ENCODE peak calls at places on chromosomes 2 and 18, in six cellular contexts. One of them, this sample, is unnamed.

GRCh38 chr2:47592381-47592780 is 189.4 kb downstream of the MSH2 start:
- DNase-seq in PC-3: no peak
- DNase-seq in transverse colon: no peak
- DNase-seq in trophoblast cell: no peak
- DNase-seq in ecto neural progenitor cell: no peak
- DNase-seq in HT-29: no peak
- DNase-seq in this sample: no peak

GRCh38 chr2:160408575-160409291 is 84.9 kb downstream of the RBMS1 start:
- DNase-seq in ecto neural progenitor cell: no peak
- DNase-seq in trophoblast cell: no peak
- DNase-seq in HT-29: no peak
- DNase-seq in transverse colon: no peak
- DNase-seq in PC-3: no peak
- DNase-seq in this sample: no peak

GRCh38 chr2:173175222-173175621 is 99.6 kb downstream of the MAP3K20 start:
- DNase-seq in HT-29: no peak
- DNase-seq in trophoblast cell: no peak
- DNase-seq in PC-3: peak
- DNase-seq in ecto neural progenitor cell: no peak
- DNase-seq in transverse colon: no peak
- DNase-seq in this sample: no peak

GRCh38 chr2:202311823-202312388 is 46.3 kb downstream of the NOP58 start:
- DNase-seq in HT-29: no peak
- DNase-seq in transverse colon: no peak
- DNase-seq in trophoblast cell: no peak
- DNase-seq in ecto neural progenitor cell: no peak
- DNase-seq in PC-3: no peak
- DNase-seq in this sample: no peak

GRCh38 chr2:33476100-33476792 is at the start of gene RASGRP3:
- DNase-seq in trophoblast cell: peak
- DNase-seq in ecto neural progenitor cell: peak
- DNase-seq in HT-29: no peak
- DNase-seq in PC-3: peak
- DNase-seq in transverse colon: peak
- DNase-seq in this sample: peak

GRCh38 chr18:56702946-56703345 is 51.8 kb downstream of the WDR7 start:
- DNase-seq in ecto neural progenitor cell: no peak
- DNase-seq in PC-3: peak
- DNase-seq in HT-29: peak
- DNase-seq in transverse colon: no peak
- DNase-seq in trophoblast cell: peak
- DNase-seq in this sample: no peak

GRCh38 chr2:64970495-64970894 is 18.7 kb upstream of the SLC1A4 start:
- DNase-seq in ecto neural progenitor cell: no peak
- DNase-seq in PC-3: no peak
- DNase-seq in HT-29: no peak
- DNase-seq in trophoblast cell: no peak
- DNase-seq in transverse colon: no peak
- DNase-seq in this sample: no peak

GRCh38 chr18:26181343-26181826 is 44.9 kb upstream of the TAF4B start:
- DNase-seq in trophoblast cell: no peak
- DNase-seq in ecto neural progenitor cell: no peak
- DNase-seq in transverse colon: peak
- DNase-seq in HT-29: no peak
- DNase-seq in PC-3: no peak
- DNase-seq in this sample: no peak

GRCh38 chr2:180050246-180050645 is 43.1 kb upstream of the CWC22 start:
- DNase-seq in PC-3: no peak
- DNase-seq in HT-29: no peak
- DNase-seq in transverse colon: no peak
- DNase-seq in ecto neural progenitor cell: no peak
- DNase-seq in trophoblast cell: no peak
- DNase-seq in this sample: no peak

GRCh38 chr18:80145191-80145799 is 36.2 kb downstream of the ADNP2 start:
- DNase-seq in ecto neural progenitor cell: no peak
- DNase-seq in HT-29: no peak
- DNase-seq in PC-3: no peak
- DNase-seq in transverse colon: peak
- DNase-seq in trophoblast cell: no peak
- DNase-seq in this sample: no peak

This sample was measured in left ventricle myocardium inferior.